ENCODE peak calls at places on chromosome 6, in four cellular contexts. One of them, this sample, is unnamed.

GRCh38 chr6:90715093-90715655 is 128.3 kb upstream of the MAP3K7 start:
- DNase-seq in Peyer's patch: no peak
- DNase-seq in Panc1: no peak
- DNase-seq in H7: no peak
- DNase-seq in this sample: no peak

GRCh38 chr6:39225946-39226437 is 3.3 kb downstream of the KCNK5 start:
- DNase-seq in Peyer's patch: peak; percentile 86
- DNase-seq in Panc1: no peak
- DNase-seq in H7: no peak
- DNase-seq in this sample: peak; percentile 57

GRCh38 chr6:69705954-69706353 is 90.9 kb downstream of the LMBRD1 start:
- DNase-seq in Peyer's patch: no peak
- DNase-seq in Panc1: no peak
- DNase-seq in H7: no peak
- DNase-seq in this sample: no peak

GRCh38 chr6:1082040-1082935 is 229.6 kb upstream of the FOXQ1 start:
- DNase-seq in Peyer's patch: no peak
- DNase-seq in Panc1: no peak
- DNase-seq in H7: no peak
- DNase-seq in this sample: no peak

GRCh38 chr6:75893058-75893775 is 144.2 kb downstream of the MYO6 start:
- DNase-seq in Peyer's patch: no peak
- DNase-seq in Panc1: peak; percentile 25
- DNase-seq in H7: peak; percentile 49
- DNase-seq in this sample: no peak

GRCh38 chr6:53347921-53348435 is 772 bp downstream of the ELOVL5 start:
- DNase-seq in Peyer's patch: peak; percentile 77
- DNase-seq in Panc1: no peak
- DNase-seq in H7: peak; percentile 86
- DNase-seq in this sample: peak; percentile 65

GRCh38 chr6:6546318-6547110 is 42.0 kb upstream of the LY86 start:
- DNase-seq in Peyer's patch: peak; percentile 51
- DNase-seq in Panc1: no peak
- DNase-seq in H7: peak; percentile 78
- DNase-seq in this sample: peak; percentile 53

GRCh38 chr6:168064226-168064807 is 14.7 kb downstream of the FRMD1 start:
- DNase-seq in Peyer's patch: no peak
- DNase-seq in Panc1: no peak
- DNase-seq in H7: no peak
- DNase-seq in this sample: no peak

GRCh38 chr6:170037541-170038250 is 253.2 kb downstream of the DLL1 start:
- DNase-seq in Peyer's patch: peak; percentile 68
- DNase-seq in Panc1: no peak
- DNase-seq in H7: no peak
- DNase-seq in this sample: no peak

GRCh38 chr6:70266142-70266541 is 36.7 kb downstream of the COL9A1 start:
- DNase-seq in Peyer's patch: no peak
- DNase-seq in Panc1: no peak
- DNase-seq in H7: no peak
- DNase-seq in this sample: no peak

GRCh38 chr6:44277763-44278162 is 7.5 kb downstream of the TMEM151B start:
- DNase-seq in Peyer's patch: no peak
- DNase-seq in Panc1: no peak
- DNase-seq in H7: no peak
- DNase-seq in this sample: no peak

GRCh38 chr6:6806793-6807518 is 218.4 kb downstream of the LY86 start:
- DNase-seq in Peyer's patch: peak; percentile 65
- DNase-seq in Panc1: no peak
- DNase-seq in H7: no peak
- DNase-seq in this sample: peak; percentile 47

GRCh38 chr6:87858440-87858839 is 156.4 kb upstream of the AKIRIN2 start:
- DNase-seq in Peyer's patch: no peak
- DNase-seq in Panc1: no peak
- DNase-seq in H7: no peak
- DNase-seq in this sample: no peak

GRCh38 chr6:10451828-10452509 is 37.1 kb upstream of the TFAP2A start:
- DNase-seq in Peyer's patch: no peak
- DNase-seq in Panc1: no peak
- DNase-seq in H7: no peak
- DNase-seq in this sample: peak; percentile 88

GRCh38 chr6:147205690-147206600 is 1.7 kb downstream of the STXBP5 start:
- DNase-seq in Peyer's patch: peak; percentile 71
- DNase-seq in Panc1: no peak
- DNase-seq in H7: no peak
- DNase-seq in this sample: no peak

GRCh38 chr6:41733707-41734665 is 1.4 kb downstream of the TFEB start:
- DNase-seq in Peyer's patch: peak; percentile 91
- DNase-seq in Panc1: no peak
- DNase-seq in H7: peak; percentile 97
- DNase-seq in this sample: peak; percentile 69

GRCh38 chr6:44456070-44456965 is 68.8 kb downstream of the CDC5L start:
- DNase-seq in Peyer's patch: peak; percentile 60
- DNase-seq in Panc1: no peak
- DNase-seq in H7: peak; percentile 76
- DNase-seq in this sample: no peak

GRCh38 chr6:139765825-139766285 is 391.4 kb upstream of the CITED2 start:
- DNase-seq in Peyer's patch: no peak
- DNase-seq in Panc1: peak; percentile 86
- DNase-seq in H7: no peak
- DNase-seq in this sample: no peak

GRCh38 chr6:16244869-16245451 is 6.6 kb downstream of the GMPR start:
- DNase-seq in Peyer's patch: no peak
- DNase-seq in Panc1: no peak
- DNase-seq in H7: peak; percentile 37
- DNase-seq in this sample: no peak

DNA sequence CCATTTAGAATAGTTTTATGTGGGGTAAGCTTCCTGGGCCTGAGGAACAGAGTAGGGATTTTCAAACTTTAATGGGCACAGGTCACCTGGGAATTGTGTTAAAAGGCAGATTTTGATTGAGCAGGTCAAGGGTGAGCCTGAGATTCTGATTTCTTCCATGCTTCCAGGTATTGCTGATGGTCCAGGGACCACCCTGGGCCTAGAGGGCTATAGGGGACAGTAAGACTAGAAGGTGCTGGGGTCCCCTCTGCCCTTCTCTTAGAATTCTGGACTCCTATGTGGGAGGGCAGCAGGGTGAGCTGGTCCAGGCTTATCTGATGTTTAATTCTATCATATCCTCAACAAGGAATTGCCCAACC is 2.6 kb downstream of the DDR1 start:
- DNase-seq in Peyer's patch: peak; percentile 8
- DNase-seq in Panc1: no peak
- DNase-seq in H7: no peak
- DNase-seq in this sample: no peak
- H3K4me3 ChIP-seq in Peyer's patch: no peak overlapping the region
- H3K4me3 ChIP-seq in Panc1: peak overlapping the region; percentile 86
- H3K4me3 ChIP-seq in H7: no peak overlapping the region
- H3K4me3 ChIP-seq in this sample: no peak overlapping the region

GRCh38 chr6:25476126-25476525 is 175.9 kb upstream of the SCGN start:
- DNase-seq in Peyer's patch: no peak
- DNase-seq in Panc1: no peak
- DNase-seq in H7: no peak
- DNase-seq in this sample: no peak
- H3K4me3 ChIP-seq in Peyer's patch: no peak overlapping the region
- H3K4me3 ChIP-seq in Panc1: no peak overlapping the region
- H3K4me3 ChIP-seq in H7: no peak overlapping the region
- H3K4me3 ChIP-seq in this sample: no peak overlapping the region

DNA sequence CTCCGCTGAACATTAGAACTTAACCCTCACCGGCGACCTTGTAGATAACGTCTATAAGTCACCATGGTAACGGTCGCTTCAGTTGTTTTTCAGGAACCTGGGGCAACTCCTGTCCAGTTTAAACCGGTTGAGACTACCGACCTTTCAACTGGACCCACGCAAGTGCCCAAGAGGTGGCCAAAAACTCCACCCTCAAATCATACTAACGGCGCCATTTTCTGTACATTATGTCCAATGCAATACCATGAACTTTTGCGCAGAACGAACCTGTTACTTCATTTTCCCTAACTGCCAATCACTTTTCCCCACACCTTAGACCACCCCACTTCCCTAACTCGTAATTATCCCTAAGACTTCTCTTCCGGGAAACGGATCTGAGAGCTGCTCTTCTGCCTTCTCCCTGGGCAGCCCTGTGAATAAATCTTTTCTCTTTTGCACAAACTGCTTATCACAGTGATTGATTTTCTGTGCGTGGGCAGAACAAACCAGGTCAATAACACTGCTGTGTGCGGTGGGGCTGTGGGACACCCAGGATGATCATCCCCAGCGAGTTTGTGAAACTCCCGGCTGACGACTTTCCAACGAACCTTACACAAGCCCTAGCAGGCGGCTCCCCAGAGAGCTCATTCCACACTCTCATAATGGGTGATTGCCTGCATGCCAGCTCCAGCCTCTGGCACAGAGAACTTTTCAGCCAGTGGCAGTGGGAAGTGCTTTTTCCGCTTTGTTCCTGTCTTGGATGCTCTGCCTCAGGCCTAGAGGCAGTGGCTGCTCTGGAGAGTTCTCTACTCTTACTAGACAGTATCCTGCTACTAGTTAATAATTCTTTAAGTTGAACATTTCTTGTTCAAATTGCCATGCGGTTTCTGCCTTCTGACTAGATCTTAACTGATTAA is 28.6 kb downstream of the GPX5 start:
- DNase-seq in Peyer's patch: no peak
- DNase-seq in Panc1: no peak
- DNase-seq in H7: no peak
- DNase-seq in this sample: no peak
- H3K4me3 ChIP-seq in Peyer's patch: no peak overlapping the region
- H3K4me3 ChIP-seq in Panc1: no peak overlapping the region
- H3K4me3 ChIP-seq in H7: peak overlapping the region; percentile 40
- H3K4me3 ChIP-seq in this sample: no peak overlapping the region

DNA sequence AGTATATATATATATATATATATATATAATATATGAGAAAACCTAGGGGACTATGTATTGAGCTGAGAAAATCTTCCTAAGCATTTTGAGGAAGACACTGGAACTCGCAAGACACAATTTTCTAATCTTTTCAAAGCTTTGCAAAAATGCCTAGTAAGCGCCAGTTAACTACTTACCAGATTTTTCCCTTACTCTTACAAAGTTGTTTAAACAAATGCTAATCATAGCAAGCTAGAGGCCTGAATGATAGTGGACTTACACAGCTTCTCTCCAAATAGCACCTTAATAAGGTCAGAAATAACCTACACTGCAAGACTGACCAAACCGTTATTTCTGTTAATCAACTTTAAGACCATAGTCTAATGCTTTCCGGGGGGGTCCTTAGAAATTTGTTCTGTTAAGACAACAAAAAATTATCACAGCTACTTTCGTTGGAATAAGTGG is 56.1 kb upstream of the HFE start:
- DNase-seq in Peyer's patch: no peak
- DNase-seq in Panc1: no peak
- DNase-seq in H7: no peak
- DNase-seq in this sample: no peak
- H3K4me3 ChIP-seq in Peyer's patch: peak overlapping the region; percentile 45
- H3K4me3 ChIP-seq in Panc1: peak overlapping the region; percentile 91
- H3K4me3 ChIP-seq in H7: peak overlapping the region; percentile 68
- H3K4me3 ChIP-seq in this sample: no peak overlapping the region